ENCODE peak calls at places on chromosomes 3 and 15, in four cellular contexts. O is GM12878, L is K562, X is HepG2. G is an unnamed sample.
A peak's percentile ranks its signal among the peaks of the same experiment; 100 is the strongest.

GRCh38 chr15:71962537-71962936 is 152.2 kb downstream of the NR2E3 start:
- DNase-seq in O (peak; percentile 1), L (no peak), X (peak; percentile 3), G (no peak)

GRCh38 chr15:82045179-82045891 is 483 bp downstream of the MEX3B start:
- DNase-seq in O (no peak), X (no peak), L (no peak), G (peak; percentile 21)

GRCh38 chr3:187291512-187292132 is at the start of gene MASP1:
- DNase-seq in L (no peak), X (peak; percentile 12), O (no peak), G (no peak)

GRCh38 chr3:16064660-16065414 is 109.6 kb upstream of the GALNT15 start:
- DNase-seq in L (no peak), O (no peak), X (peak; percentile 12), G (no peak)

GRCh38 chr15:92400980-92401787 is 7.5 kb downstream of the ST8SIA2 start:
- DNase-seq in X (no peak), L (peak; percentile 27), O (no peak), G (no peak)

GRCh38 chr15:77033417-77033728 is 37.5 kb downstream of the TSPAN3 start:
- DNase-seq in O (no peak), L (no peak), X (no peak), G (no peak)

GRCh38 chr15:50879016-50879415 is 29.5 kb upstream of the AP4E1 start:
- DNase-seq in X (no peak), O (no peak), L (no peak), G (no peak)

GRCh38 chr15:51390239-51390931 is 48.9 kb downstream of the GLDN start:
- DNase-seq in X (no peak), O (no peak), L (no peak), G (no peak)

GRCh38 chr3:46926871-46927717 is 49.5 kb downstream of the CCDC12 start:
- DNase-seq in O (peak; percentile 98), X (no peak), L (no peak), G (peak; percentile 66)

GRCh38 chr15:90903733-90904536 is 833 bp downstream of the MAN2A2 start:
- DNase-seq in L (peak; percentile 38), X (peak; percentile 64), O (no peak), G (no peak)

GRCh38 chr3:161549251-161549650 is 52.6 kb downstream of the OTOL1 start:
- DNase-seq in L (no peak), X (no peak), O (no peak), G (no peak)

GRCh38 chr3:41362638-41363559 is 163.6 kb downstream of the CTNNB1 start:
- DNase-seq in L (no peak), O (no peak), X (peak; percentile 18), G (no peak)

GRCh38 chr3:51257865-51258264 is 127.2 kb upstream of the MANF start:
- DNase-seq in L (no peak), X (no peak), O (no peak), G (peak; percentile 53)

GRCh38 chr15:62035256-62035908 is 24.9 kb downstream of the VPS13C start:
- DNase-seq in L (no peak), X (no peak), O (no peak), G (no peak)

GRCh38 chr3:4416961-4417360 is 50.1 kb downstream of the SUMF1 start:
- DNase-seq in L (no peak), X (no peak), O (no peak), G (no peak)

GRCh38 chr3:8536106-8537052 is 34.8 kb downstream of the LMCD1 start:
- DNase-seq in L (no peak), O (no peak), X (no peak), G (no peak)

DNA sequence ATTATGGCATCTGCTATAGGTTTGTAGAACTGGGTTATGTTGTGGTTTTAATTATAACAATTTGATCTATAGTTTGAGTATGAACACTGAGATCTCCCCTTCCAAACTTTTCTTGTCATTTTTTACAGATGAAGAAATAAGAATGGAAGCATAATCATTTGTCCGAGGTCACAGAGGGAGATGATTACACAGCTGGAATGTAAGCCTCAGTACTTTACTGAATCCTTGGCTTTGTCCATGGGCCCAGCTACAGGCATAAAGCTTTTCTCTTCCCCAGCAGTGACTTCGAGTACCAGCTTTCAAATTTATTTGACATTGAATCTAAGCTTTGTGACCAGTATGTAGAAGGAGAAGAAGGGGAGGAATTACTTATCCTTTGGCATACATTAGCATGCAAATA is 80.8 kb upstream of the DCBLD2 start:
- DNase-seq in L (no peak), O (no peak), X (no peak), G (no peak)
- TF ChIP-seq REST in L (no peak), O (no peak), X (no peak), G (no peak)

GRCh38 chr15:64877435-64877834 is 34.3 kb upstream of the ANKDD1A start:
- DNase-seq in X (no peak), L (no peak), O (no peak), G (peak; percentile 72)
- H3K27ac ChIP-seq in X (no peak overlapping the region), L (no peak overlapping the region), O (no peak overlapping the region), G (peak overlapping the region; percentile 17)

GRCh38 chr3:172746476-172746875 is 4.0 kb upstream of the ECT2 start:
- DNase-seq in L (no peak), X (no peak), O (no peak), G (no peak)

GRCh38 chr3:172750069-172750367 is 508 bp upstream of the ECT2 start:
- DNase-seq in L (no peak), O (no peak), X (no peak), G (no peak)

GRCh38 chr3:172751188-172751571 is 654 bp downstream of the ECT2 start:
- DNase-seq in X (no peak), L (peak; percentile 21), O (no peak), G (peak; percentile 73)

GRCh38 chr3:172750368-172751187 is at the start of gene ECT2:
- DNase-seq in L (peak; percentile 98), X (peak; percentile 99), O (peak; percentile 96), G (peak; percentile 99)

DNA sequence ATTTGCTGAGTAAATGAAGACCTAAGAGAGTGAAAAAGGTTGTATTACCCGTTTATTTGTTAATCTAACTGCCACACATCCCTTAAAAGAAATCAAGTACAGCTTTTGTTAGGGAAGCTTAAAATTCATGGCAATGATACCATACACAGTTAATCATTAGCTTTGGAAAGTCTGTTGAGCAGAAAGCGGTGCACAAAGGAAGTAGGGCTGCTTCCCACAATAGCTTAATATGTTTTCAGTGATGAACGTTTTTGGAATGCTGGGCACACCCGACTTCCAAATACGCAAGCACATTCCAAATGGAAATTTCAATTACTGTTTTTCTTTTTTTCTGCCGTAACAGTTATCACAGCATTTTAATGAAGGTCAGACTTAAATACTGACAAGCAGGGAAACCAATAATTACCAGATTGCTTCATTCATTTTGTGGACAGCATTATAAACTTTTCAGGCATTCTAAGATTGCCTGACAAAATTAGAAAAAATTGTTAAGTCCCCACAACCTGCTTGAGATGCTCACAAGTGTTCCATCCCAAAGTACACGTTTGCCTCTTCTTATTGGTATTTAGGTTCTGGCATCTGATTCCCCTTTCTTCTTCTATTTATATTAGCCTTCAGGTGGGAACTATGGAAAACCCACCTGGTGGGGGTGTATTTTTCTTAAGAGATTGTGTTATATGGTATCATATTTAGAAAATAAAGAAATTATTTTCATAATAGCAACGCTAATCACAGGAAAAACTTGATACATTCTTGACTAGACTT is 1.1 kb upstream of the ECT2 start:
- DNase-seq in X (peak; percentile 88), O (no peak), L (no peak), G (no peak)
- TF ChIP-seq GABPA in X (no peak), O (no peak), L (no peak), G (no peak)

GRCh38 chr15:70194266-70194665 is 96.5 kb upstream of the TLE3 start:
- DNase-seq in O (no peak), X (no peak), L (no peak), G (no peak)

GRCh38 chr15:70197318-70197944 is 99.7 kb upstream of the TLE3 start:
- DNase-seq in O (no peak), L (no peak), X (no peak), G (no peak)

GRCh38 chr15:70195171-70195807 is 97.6 kb upstream of the TLE3 start:
- DNase-seq in O (no peak), X (no peak), L (no peak), G (no peak)

GRCh38 chr15:70196314-70197291 is 98.9 kb upstream of the TLE3 start:
- DNase-seq in L (no peak), X (peak; percentile 89), O (peak; percentile 90), G (no peak)

DNA sequence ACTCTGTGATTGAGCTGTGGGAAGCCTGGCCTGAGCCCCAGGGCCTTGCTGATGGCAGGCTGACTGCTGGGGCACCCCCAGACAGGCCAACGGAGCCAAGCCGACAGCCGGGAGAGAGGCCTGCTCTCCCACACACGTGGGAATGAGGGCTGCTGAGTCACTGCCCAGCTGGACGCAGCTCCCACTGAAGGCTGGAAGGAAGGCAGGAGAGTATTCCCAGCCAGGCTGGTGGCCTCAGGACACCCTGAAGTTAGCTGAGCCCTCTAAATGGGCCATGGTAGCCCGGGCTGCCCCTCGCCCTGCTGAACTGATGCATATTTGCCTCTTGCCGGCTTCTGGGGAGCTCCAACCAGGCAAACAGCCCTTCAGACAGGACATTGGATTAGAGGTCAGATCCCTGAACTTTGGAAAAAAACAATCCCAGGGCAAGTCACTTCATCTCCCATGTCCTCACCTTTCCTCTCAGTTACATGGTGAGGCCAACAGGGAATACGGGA is 98.1 kb upstream of the TLE3 start:
- DNase-seq in O (no peak), X (peak; percentile 67), L (peak; percentile 45), G (no peak)
- TF ChIP-seq REST in O (no peak), X (no peak), L (no peak), G (no peak)

DNA sequence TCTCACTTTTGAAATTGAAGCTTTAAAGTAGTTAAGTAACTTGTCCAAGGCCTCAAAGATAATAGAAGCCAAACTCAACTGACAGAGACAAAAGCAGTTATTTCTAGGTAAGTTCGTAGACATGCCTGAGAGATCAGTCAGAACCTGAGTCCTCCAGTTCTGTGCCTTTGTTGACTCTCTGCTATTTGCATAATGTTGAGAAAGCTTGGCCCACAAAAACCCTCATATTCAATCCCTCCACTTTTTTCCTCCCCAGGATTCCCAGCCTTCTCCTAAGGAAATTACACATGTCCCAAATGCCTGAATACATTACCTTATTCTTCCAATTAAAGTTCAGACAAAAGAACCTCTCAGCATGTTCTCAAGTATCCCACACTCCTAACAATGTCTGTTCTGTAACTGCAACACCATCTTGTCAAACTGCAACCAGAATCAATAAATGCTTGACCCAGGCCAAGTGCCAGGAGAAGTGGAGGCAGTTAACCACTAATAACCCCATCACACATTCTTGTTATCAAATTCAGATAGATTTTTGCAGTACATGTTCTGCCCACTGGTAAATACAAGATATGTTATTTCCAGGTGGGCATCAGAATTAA is 217.8 kb downstream of the LRRC3B start:
- DNase-seq in X (no peak), L (no peak), O (no peak), G (no peak)
- H3K27ac ChIP-seq in X (no peak overlapping the region), L (no peak overlapping the region), O (no peak overlapping the region), G (no peak overlapping the region)

GRCh38 chr15:100860829-100861510 is 18.7 kb upstream of the ALDH1A3 start:
- DNase-seq in L (no peak), O (no peak), X (no peak), G (no peak)

GRCh38 chr15:100863406-100864198 is 16.0 kb upstream of the ALDH1A3 start:
- DNase-seq in L (no peak), O (no peak), X (no peak), G (no peak)

GRCh38 chr15:100859970-100860828 is 19.4 kb upstream of the ALDH1A3 start:
- DNase-seq in O (no peak), X (no peak), L (no peak), G (no peak)

GRCh38 chr15:100862162-100862561 is 17.5 kb upstream of the ALDH1A3 start:
- DNase-seq in L (no peak), X (no peak), O (no peak), G (no peak)

GRCh38 chr15:100861511-100861991 is 18.1 kb upstream of the ALDH1A3 start:
- DNase-seq in X (no peak), L (no peak), O (no peak), G (no peak)
- TF ChIP-seq GABPA in X (no peak), L (no peak), O (no peak), G (no peak)

G was measured in HL-60.